ENCODE peak calls at places on chromosomes 3 and 15, in eight cellular contexts. P, F, B, M, V, W, U and Y are unnamed samples.

GRCh38 chr15:33460166-33460805 is 149.5 kb downstream of the RYR3 start:
- DNase-seq in P (no peak), F (no peak), B (no peak), M (no peak), V (peak), W (no peak), U (no peak), Y (no peak)

GRCh38 chr3:185152433-185153169 is at the start of gene C3orf70:
- DNase-seq in P (peak), F (peak), B (no peak), M (peak), V (peak), W (no peak), U (no peak), Y (peak)

GRCh38 chr3:167886690-167887089 is 151.2 kb downstream of the SERPINI1 start:
- DNase-seq in P (peak), F (no peak), B (no peak), M (no peak), V (peak), W (no peak), U (no peak), Y (no peak)

GRCh38 chr3:124419303-124419702 is 310.9 kb upstream of the UMPS start:
- DNase-seq in P (no peak), F (no peak), B (no peak), M (no peak), V (no peak), W (no peak), U (no peak), Y (no peak)

GRCh38 chr3:152176998-152177397 is 91.7 kb upstream of the MBNL1 start:
- DNase-seq in P (peak), F (no peak), B (no peak), M (no peak), V (no peak), W (no peak), U (no peak), Y (no peak)

GRCh38 chr3:71585126-71585525 is 1.6 kb upstream of the FOXP1 start:
- DNase-seq in P (no peak), F (no peak), B (no peak), M (no peak), V (peak), W (peak), U (no peak), Y (no peak)

GRCh38 chr3:147356909-147357733 is 49.2 kb downstream of the ZIC4 start:
- DNase-seq in P (peak), F (no peak), B (no peak), M (no peak), V (no peak), W (no peak), U (peak), Y (peak)

GRCh38 chr15:85289677-85290365 is 90.6 kb upstream of the AKAP13 start:
- DNase-seq in P (peak), F (no peak), B (no peak), M (peak), V (peak), W (peak), U (no peak), Y (no peak)

GRCh38 chr3:177679568-177680441 is 482.5 kb upstream of the TBL1XR1 start:
- DNase-seq in P (peak), F (no peak), B (no peak), M (no peak), V (no peak), W (peak), U (no peak), Y (no peak)

GRCh38 chr3:132981746-132982145 is 56.4 kb upstream of the TMEM108 start:
- DNase-seq in P (no peak), F (no peak), B (no peak), M (no peak), V (no peak), W (no peak), U (no peak), Y (no peak)

GRCh38 chr3:23161308-23161707 is 41.8 kb upstream of the UBE2E2 start:
- DNase-seq in P (peak), F (no peak), B (no peak), M (no peak), V (peak), W (no peak), U (no peak), Y (no peak)

GRCh38 chr3:177452487-177452886 is 255.2 kb upstream of the TBL1XR1 start:
- DNase-seq in P (peak), F (no peak), B (peak), M (no peak), V (peak), W (no peak), U (no peak), Y (no peak)

GRCh38 chr3:102299125-102299877 is 135.5 kb upstream of the ZPLD1 start:
- DNase-seq in P (no peak), F (no peak), B (no peak), M (no peak), V (peak), W (no peak), U (no peak), Y (no peak)

GRCh38 chr3:120177151-120177550 is 82.9 kb upstream of the GSK3B start:
- DNase-seq in P (peak), F (peak), B (peak), M (peak), V (peak), W (peak), U (peak), Y (peak)

GRCh38 chr3:16849795-16850194 is 35.0 kb upstream of the PLCL2 start:
- DNase-seq in P (peak), F (no peak), B (peak), M (no peak), V (no peak), W (no peak), U (peak), Y (no peak)

GRCh38 chr3:188128905-188129304 is 25.1 kb upstream of the LPP start:
- DNase-seq in P (no peak), F (no peak), B (no peak), M (no peak), V (no peak), W (no peak), U (no peak), Y (no peak)

GRCh38 chr15:51869074-51869425 is 39.6 kb downstream of the TMOD3 start:
- DNase-seq in P (peak), F (no peak), B (peak), M (peak), V (peak), W (no peak), U (no peak), Y (no peak)

GRCh38 chr15:75646944-75647364 is 758 bp upstream of the SNX33 start:
- DNase-seq in P (no peak), F (peak), B (no peak), M (no peak), V (peak), W (peak), U (no peak), Y (no peak)

GRCh38 chr3:129482721-129483120 is 42.7 kb downstream of the IFT122 start:
- DNase-seq in P (no peak), F (no peak), B (no peak), M (no peak), V (no peak), W (no peak), U (no peak), Y (no peak)

GRCh38 chr3:169744332-169745054 is 20.4 kb downstream of the TERC start:
- DNase-seq in P (peak), F (no peak), B (no peak), M (no peak), V (peak), W (no peak), U (no peak), Y (no peak)

GRCh38 chr15:70533931-70534742 is 229.2 kb downstream of the UACA start:
- DNase-seq in P (no peak), F (peak), B (no peak), M (no peak), V (peak), W (no peak), U (peak), Y (no peak)

DNA sequence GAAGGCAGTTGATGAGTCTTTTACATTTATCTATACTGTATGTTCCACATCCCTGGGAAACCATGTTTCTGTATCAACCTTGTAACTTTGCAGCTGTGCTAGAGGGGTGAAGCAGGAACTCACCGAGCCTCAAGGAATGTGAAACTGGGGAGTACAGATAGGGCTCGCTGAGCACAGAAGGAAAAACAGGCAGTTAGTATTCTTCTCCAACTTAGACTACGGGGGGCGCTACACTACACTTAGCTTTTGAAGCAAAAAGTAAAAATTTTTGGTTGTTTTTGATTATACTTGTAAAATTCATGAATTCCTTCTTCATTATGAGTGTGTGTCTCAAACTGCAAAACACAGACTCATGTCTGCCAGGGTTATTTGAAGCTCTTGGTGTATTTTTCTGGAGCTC is 132.7 kb upstream of the RGMA start:
- DNase-seq in P (no peak), F (no peak), B (no peak), M (no peak), V (no peak), W (no peak), U (no peak), Y (no peak)
- TF ChIP-seq CTCF in P (no peak), F (no peak), B (no peak), M (no peak), V (no peak), W (no peak), U (no peak), Y (no peak)

GRCh38 chr3:155604967-155605366 is 139.9 kb downstream of the PLCH1 start:
- DNase-seq in P (no peak), F (no peak), B (no peak), M (no peak), V (no peak), W (no peak), U (no peak), Y (no peak)
- TF ChIP-seq CTCF in P (no peak), F (no peak), B (no peak), M (no peak), V (no peak), W (no peak), U (no peak), Y (no peak)

DNA sequence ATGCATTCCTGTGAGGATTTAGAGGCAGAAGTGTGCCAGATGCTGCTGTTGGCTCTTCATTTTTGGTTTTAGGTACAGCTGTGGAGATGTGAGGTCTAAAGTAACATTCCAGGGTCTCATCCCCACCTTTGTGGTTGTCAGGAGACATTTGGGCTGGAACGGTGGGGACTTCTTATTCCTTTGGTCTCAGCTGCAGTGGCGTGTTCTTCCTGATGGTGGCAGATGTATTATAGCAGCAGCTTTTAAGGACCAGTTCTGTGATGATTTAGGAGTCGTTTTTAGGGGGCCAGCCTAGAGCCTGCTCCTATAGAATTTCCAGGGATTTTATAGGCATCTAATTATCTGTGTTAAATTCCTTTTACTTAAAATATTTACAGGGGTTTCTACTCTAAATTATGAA is 221.0 kb upstream of the EOMES start:
- DNase-seq in P (peak), F (no peak), B (no peak), M (no peak), V (peak), W (no peak), U (no peak), Y (no peak)
- TF ChIP-seq CTCF in P (peak), F (no peak), B (peak), M (peak), V (peak), W (no peak), U (no peak), Y (peak)

DNA sequence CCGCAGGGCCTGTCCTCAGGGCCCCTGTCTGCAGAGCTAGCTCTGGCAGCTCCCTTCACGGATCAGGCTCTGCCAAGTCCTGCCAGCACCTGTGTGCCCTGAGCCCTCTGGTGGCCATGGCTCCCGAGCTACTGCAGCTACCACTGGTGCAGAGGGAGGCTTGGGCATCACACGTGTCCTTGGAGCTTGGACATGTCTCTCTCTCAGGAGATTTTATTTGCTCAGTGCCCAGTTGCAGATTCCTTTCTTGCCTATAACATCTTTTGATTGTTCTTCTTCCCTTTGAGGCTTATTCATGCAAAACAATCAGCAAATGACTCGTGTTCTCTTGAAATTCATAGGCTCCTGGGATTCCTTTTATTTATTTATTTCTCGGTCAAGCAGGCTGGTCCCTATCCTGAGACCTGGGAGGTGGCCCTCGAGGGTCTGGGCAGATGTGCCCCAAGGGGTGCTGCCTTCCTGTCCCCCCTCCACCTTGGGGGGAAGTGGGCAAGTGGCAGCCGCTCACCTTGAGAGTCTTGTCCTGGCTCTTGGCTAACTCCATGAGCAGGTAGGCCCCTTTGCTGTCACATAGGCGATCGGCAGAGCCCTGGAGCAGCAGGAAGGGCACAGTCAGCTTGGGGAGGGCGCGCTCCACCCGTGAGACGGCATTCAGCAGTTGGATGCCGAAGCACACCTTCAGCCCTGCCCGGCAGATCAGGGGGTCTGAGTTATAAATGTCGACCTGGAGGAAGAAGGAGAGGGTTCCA is 21.9 kb downstream of the ABTB1 start:
- DNase-seq in P (peak), F (no peak), B (no peak), M (peak), V (peak), W (no peak), U (no peak), Y (no peak)
- TF ChIP-seq CTCF in P (peak), F (no peak), B (peak), M (peak), V (peak), W (no peak), U (peak), Y (peak)

GRCh38 chr3:113537155-113537554 is 4.8 kb downstream of the SIDT1 start:
- DNase-seq in P (no peak), F (no peak), B (no peak), M (no peak), V (peak), W (no peak), U (no peak), Y (no peak)

GRCh38 chr3:113533534-113533892 is 1.2 kb downstream of the SIDT1 start:
- DNase-seq in P (no peak), F (no peak), B (no peak), M (no peak), V (peak), W (no peak), U (no peak), Y (no peak)

GRCh38 chr3:113534365-113534764 is 2.0 kb downstream of the SIDT1 start:
- DNase-seq in P (no peak), F (no peak), B (no peak), M (no peak), V (no peak), W (no peak), U (no peak), Y (no peak)

GRCh38 chr3:113536627-113537101 is 4.3 kb downstream of the SIDT1 start:
- DNase-seq in P (peak), F (no peak), B (no peak), M (peak), V (peak), W (no peak), U (no peak), Y (no peak)

DNA sequence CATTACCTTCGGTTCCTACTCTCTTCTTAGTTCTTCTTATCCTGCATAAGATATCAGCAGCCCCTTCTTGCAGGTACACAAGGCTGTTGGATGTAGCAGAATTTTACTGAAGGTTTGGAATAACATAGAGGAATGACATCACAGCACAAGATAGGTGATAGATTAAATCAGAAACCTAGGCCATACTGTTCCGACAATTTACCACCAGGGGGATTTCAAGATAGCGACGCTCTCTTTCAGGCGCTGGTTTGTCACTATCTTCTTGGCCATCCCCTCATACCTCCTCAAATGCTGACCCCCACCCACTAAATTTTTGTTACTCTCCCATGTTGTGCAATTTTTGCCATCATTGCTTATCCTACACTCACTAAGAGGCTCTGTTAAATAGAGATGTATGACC is 3.5 kb downstream of the SIDT1 start:
- DNase-seq in P (no peak), F (no peak), B (no peak), M (no peak), V (peak), W (no peak), U (no peak), Y (no peak)
- TF ChIP-seq CTCF in P (no peak), F (peak), B (peak), M (peak), V (peak), W (no peak), U (peak), Y (peak)

DNA sequence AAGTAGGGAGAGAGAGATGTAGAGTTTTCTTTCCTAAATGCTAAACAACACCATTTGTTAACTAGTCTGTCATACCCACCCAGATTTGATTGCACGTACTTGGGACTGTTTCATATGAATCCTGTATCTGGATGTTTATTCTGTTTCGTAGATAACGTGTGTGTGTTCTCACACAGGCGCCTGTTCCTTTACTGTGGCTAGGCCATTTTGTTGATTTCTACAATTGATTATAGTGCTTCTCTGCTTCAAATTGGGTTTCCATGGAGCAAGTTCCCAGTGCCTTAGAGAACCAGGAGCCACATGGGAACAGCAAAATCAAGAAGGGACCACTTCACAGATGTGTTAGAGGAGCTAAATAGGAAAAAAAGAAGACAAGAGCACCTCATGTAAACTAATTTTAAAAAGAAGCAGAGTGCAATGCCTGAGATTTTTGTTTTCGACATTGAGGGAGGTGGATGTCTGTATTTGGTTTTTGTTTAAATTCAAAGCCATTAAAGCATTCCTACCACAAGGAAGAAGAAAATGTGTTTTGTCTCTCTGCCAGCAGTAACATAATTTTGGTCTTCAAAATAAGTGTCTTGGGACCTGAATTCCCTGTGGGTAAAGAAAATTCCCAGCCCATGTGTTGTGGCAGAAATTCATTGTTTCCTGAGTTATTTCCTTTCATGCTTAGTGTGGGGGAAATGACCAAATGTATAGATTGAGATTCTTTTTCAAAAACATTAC is 424.0 kb upstream of the C2CD4B start:
- DNase-seq in P (peak), F (no peak), B (no peak), M (no peak), V (no peak), W (no peak), U (peak), Y (no peak)
- TF ChIP-seq CTCF in P (no peak), F (no peak), B (peak), M (no peak), V (no peak), W (no peak), U (no peak), Y (no peak)

GRCh38 chr3:4313606-4314308 is 10.6 kb downstream of the SETMAR start:
- DNase-seq in P (no peak), F (no peak), B (no peak), M (no peak), V (peak), W (no peak), U (no peak), Y (no peak)

GRCh38 chr3:4310971-4311370 is 7.8 kb downstream of the SETMAR start:
- DNase-seq in P (no peak), F (no peak), B (no peak), M (no peak), V (no peak), W (no peak), U (no peak), Y (no peak)

GRCh38 chr3:4311496-4311895 is 8.3 kb downstream of the SETMAR start:
- DNase-seq in P (no peak), F (no peak), B (no peak), M (no peak), V (no peak), W (no peak), U (no peak), Y (no peak)

GRCh38 chr3:4309476-4310121 is 6.4 kb downstream of the SETMAR start:
- DNase-seq in P (no peak), F (no peak), B (no peak), M (no peak), V (no peak), W (no peak), U (no peak), Y (no peak)

DNA sequence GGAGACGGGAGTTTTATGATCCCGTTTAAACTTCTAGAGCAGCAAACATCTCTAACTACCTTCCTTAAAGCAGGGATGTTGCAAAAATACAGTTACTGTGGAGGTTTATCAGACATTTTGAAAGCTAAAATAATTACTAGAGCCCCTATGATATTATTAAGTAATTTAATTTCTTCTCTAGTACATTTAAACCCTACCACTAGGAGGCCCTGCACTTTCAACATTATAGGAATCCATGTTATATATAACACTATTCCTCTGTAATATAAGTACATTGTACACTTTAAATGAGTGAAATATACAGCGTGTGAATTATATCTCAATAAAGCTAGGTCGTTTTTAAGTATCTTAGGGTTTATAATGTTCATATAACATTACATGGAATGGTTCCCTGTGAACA is 11.5 kb downstream of the SETMAR start:
- DNase-seq in P (peak), F (no peak), B (no peak), M (no peak), V (peak), W (no peak), U (no peak), Y (no peak)
- TF ChIP-seq CTCF in P (peak), F (peak), B (peak), M (peak), V (peak), W (no peak), U (peak), Y (peak)